ENCODE peak calls at places on chromosomes 11 and 22, in five cellular contexts. H is fibroblast of pulmonary artery, W is type B pancreatic cell, N is GM20000, V is astrocyte of the cerebellum. S is an unnamed sample.

GRCh38 chr22:33658775-33659174 is 261.5 kb downstream of the LARGE1 start:
- DNase-seq in V (no peak), W (no peak), H (peak; percentile 90), N (no peak), S (no peak)

GRCh38 chr22:43643362-43643761 is 168.7 kb downstream of the EFCAB6 start:
- DNase-seq in H (no peak), W (peak; percentile 48), V (no peak), N (no peak), S (no peak)

GRCh38 chr11:20374746-20375305 is 11.3 kb downstream of the HTATIP2 start:
- DNase-seq in V (no peak), H (peak; percentile 40), N (no peak), W (no peak), S (no peak)

GRCh38 chr22:28402539-28402938 is 277.1 kb downstream of the TTC28 start:
- DNase-seq in N (peak; percentile 11), W (no peak), V (no peak), H (no peak), S (no peak)

GRCh38 chr22:35205956-35206355 is 51.3 kb upstream of the HMGXB4 start:
- DNase-seq in V (no peak), H (peak; percentile 29), N (no peak), W (no peak), S (no peak)

GRCh38 chr11:116691779-116692178 is 81.0 kb downstream of the BUD13 start:
- DNase-seq in H (peak; percentile 24), W (peak; percentile 71), V (no peak), N (peak; percentile 82), S (peak; percentile 60)

GRCh38 chr22:35648066-35649025 is at the start of gene APOL6:
- DNase-seq in N (peak; percentile 51), H (peak; percentile 77), V (no peak), W (peak; percentile 44), S (peak; percentile 37)

GRCh38 chr11:9753031-9753430 is 89.2 kb downstream of the SWAP70 start:
- DNase-seq in W (no peak), H (peak; percentile 57), V (no peak), N (no peak), S (no peak)

GRCh38 chr11:35516361-35516760 is 9.1 kb downstream of the PAMR1 start:
- DNase-seq in H (no peak), W (no peak), N (no peak), V (no peak), S (no peak)

GRCh38 chr22:24120029-24120428 is 61.3 kb upstream of the SUSD2 start:
- DNase-seq in W (no peak), N (no peak), H (no peak), V (no peak), S (no peak)

GRCh38 chr11:116390963-116391362 is 381.8 kb downstream of the BUD13 start:
- DNase-seq in V (no peak), N (no peak), H (no peak), W (no peak), S (no peak)

GRCh38 chr11:70772950-70773349 is 374.6 kb downstream of the CTTN start:
- DNase-seq in V (no peak), W (no peak), H (no peak), N (no peak), S (no peak)

GRCh38 chr11:118927554-118928107 is 1.9 kb upstream of the BCL9L start:
- DNase-seq in V (no peak), H (no peak), N (no peak), W (no peak), S (no peak)

GRCh38 chr11:118928108-118928869 is 2.6 kb upstream of the BCL9L start:
- DNase-seq in W (peak; percentile 92), V (no peak), H (peak; percentile 94), N (peak; percentile 93), S (peak; percentile 87)

GRCh38 chr11:118930152-118930712 is 4.5 kb upstream of the BCL9L start:
- DNase-seq in N (peak; percentile 78), V (no peak), H (peak; percentile 80), W (no peak), S (peak; percentile 89)

GRCh38 chr11:118929496-118930151 is 3.9 kb upstream of the BCL9L start:
- DNase-seq in W (peak; percentile 90), V (peak; percentile 70), N (peak; percentile 56), H (peak; percentile 90), S (peak; percentile 81)

DNA sequence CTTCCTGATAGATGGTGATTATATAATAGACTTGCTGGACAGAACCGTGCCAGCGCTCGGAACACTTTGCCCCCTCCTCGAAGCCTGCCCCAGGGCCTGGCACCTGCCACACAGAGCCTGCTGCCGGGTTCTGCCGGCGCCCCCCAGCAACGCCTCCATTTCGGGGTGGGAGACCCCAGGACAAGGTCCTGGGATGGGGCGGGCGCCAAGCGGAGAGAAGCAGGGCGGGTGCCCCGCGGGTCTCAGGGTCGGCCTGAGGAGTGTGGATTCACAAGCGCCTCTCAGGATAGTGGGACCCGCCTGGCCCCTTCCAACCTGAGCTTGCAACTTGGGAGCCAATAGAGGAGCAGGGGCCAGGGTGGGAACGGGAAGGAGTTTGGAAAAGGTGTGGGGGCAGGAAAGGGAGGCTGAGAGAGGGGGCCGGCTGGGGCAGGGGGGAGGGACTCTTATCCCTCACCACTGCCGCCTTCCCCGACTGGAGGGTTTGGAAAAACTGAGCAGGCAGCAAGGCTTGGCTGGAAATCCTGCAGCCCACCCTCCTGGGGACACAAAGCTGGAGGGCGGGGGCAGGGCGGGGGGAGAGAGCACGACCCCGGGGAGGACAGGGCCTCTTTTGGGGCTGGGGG is 3.3 kb upstream of the BCL9L start:
- DNase-seq in N (no peak), V (no peak), W (no peak), H (peak; percentile 59), S (peak; percentile 37)
- TF ChIP-seq CTCF in N (no peak), V (peak; percentile 10), W (peak; percentile 51), H (no peak), S (no peak)

GRCh38 chr11:73376803-73377629 is 817 bp downstream of the RELT start:
- DNase-seq in W (no peak), N (peak; percentile 85), H (peak; percentile 73), V (no peak), S (peak; percentile 54)

GRCh38 chr11:73374130-73374529 is 2.1 kb upstream of the RELT start:
- DNase-seq in N (no peak), V (no peak), H (no peak), W (no peak), S (no peak)

GRCh38 chr11:73375830-73376167 is 400 bp upstream of the RELT start:
- DNase-seq in V (no peak), H (no peak), W (no peak), N (no peak), S (no peak)

GRCh38 chr11:73376168-73376802 is at the start of gene RELT:
- DNase-seq in V (peak; percentile 63), H (peak; percentile 93), W (peak; percentile 98), N (peak; percentile 99), S (peak; percentile 96)

DNA sequence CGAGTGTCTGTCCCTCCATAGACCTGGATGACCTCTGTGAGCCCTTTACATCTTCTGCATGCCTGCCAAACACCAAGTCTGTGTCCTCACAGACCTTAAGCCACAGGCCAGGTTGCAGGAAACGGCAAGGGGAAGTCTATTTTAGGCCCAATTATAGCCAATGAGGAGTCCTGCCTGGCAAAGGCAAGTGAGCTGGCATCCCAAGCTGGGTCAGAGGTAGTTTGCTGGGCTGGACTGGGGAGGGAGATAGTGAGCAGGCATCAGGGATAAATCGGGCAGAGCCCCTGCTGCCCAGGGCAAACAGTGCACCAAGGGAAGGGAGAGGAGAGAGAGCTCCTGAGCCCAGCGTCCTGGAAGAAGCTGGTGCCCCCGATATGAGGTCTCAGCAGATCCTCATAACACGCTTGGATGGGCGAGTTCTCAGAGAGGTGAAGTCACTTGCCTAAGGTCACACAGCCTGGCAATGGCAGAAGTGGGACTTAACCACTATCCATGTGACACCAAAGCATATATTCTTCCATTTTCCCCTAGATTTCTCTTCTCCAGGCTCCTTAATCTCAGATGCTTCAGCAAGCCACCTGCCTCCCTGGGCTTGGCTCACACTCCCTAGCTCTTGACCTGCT is 3.7 kb upstream of the RELT start:
- DNase-seq in W (no peak), V (no peak), N (no peak), H (no peak), S (peak; percentile 15)
- TF ChIP-seq CTCF in W (peak; percentile 17), V (peak; percentile 22), N (no peak), H (peak; percentile 10), S (no peak)

GRCh38 chr11:72426054-72426757 is 8.1 kb downstream of the CLPB start:
- DNase-seq in N (no peak), W (no peak), V (no peak), H (no peak), S (no peak)

GRCh38 chr11:72423840-72424239 is 10.5 kb downstream of the CLPB start:
- DNase-seq in W (no peak), N (no peak), V (no peak), H (no peak), S (no peak)

GRCh38 chr11:72426758-72427157 is 7.6 kb downstream of the CLPB start:
- DNase-seq in W (no peak), V (no peak), H (no peak), N (no peak), S (no peak)

GRCh38 chr11:72422414-72422813 is 11.9 kb downstream of the CLPB start:
- DNase-seq in N (no peak), V (no peak), W (no peak), H (no peak), S (no peak)

DNA sequence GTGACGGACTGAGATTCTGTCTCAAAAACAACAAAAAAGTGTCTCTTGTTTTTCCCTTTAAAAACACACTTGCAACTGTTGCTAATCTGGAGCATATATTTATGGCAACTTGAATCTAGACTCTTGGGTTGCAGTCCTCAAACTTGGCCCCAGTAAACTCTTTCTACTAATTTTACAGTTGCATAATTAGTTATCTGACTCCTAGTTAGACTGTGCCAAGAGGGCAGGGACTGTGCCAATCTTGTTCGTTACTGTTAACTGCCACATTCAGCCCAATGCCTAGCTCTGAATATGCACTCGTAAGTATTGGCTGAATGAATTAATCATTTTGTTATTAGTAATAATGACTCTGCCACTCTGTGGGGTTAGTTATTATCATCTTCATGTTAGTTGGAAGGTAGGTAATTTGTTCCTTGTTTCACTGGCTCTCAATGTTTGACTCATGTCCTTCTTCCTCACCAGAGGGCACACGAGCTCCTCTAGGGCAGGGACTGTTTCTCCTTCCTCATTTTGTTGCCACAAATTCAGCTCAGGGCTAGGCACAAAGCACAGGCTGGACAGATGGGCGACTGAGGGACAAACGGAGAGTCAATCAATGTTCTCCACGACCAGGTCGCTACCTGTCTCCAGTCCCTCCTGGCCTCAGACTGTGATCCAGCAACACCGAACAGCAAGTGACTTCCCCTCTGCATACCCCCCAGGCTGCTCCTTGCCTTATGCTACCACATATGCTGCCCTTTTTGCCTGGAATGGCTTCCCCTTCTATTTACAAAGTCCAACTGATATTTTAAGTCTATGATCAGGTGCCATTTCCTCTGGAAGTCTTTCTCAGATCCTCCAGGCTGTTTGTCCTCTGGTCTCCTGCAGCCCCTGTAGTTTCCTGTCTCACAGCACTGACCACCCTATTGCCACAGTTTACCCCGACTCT is 9.0 kb downstream of the CLPB start:
- DNase-seq in W (no peak), N (no peak), H (no peak), V (no peak), S (no peak)
- TF ChIP-seq CTCF in W (no peak), N (no peak), H (no peak), V (no peak), S (no peak)

DNA sequence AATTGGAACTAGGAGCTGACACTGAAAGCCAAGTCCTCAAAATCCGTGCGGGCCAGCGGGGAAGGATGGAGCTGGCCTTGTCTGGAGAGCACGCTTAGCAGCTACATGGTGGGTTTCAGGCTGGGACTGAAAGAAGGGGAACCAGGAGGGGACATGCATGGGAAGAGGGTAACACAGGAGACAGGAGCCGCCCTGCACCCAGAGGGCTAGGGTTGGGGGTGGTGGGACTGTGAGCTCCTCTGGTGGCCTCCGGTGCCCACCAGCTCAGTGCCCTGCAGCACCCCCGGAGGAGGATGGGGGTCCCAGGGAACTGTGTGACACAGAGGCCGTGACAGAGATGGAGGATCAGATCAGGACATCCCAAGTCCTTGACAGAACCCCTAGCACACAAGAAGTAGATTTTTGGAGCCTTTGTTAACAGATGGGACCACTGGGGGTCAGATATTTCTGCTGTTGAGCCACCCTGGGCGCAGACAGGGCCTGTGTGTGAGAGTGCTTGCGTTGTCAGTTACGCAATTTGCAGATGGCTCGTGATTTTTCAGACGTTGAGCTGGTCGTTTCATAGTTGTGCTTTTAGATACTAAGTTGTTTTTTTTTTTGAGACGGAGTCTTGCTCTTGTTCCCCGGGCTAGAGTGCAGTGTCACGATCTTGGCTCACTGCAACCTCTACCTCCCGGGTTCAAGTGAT is 21.3 kb upstream of the GRAMD4 start:
- DNase-seq in V (no peak), W (no peak), N (no peak), H (no peak), S (no peak)
- TF ChIP-seq CTCF in V (no peak), W (no peak), N (no peak), H (no peak), S (no peak)